ENCODE peak calls at places on chromosomes 5 and 9, in nine cellular contexts. E is OCI-LY7, Z is GM23248, W is ovary, F is choroid plexus epithelial cell, O is uterus, V is mesenchymal stem cell, S is PC-3, G is suprapubic skin. C is an unnamed sample.

GRCh38 chr5:113425909-113426308 is 8.9 kb downstream of the TSSK1B start:
- DNase-seq in E (no peak), Z (no peak), W (no peak), F (no peak), O (no peak), V (no peak), S (no peak), G (no peak), C (no peak)

GRCh38 chr5:73654171-73654811 is 28.3 kb downstream of the ARHGEF28 start:
- DNase-seq in E (no peak), Z (peak; percentile 41), W (no peak), F (peak; percentile 51), O (no peak), V (peak; percentile 69), S (peak; percentile 43), G (no peak), C (no peak)

GRCh38 chr9:104912606-104913005 is 15.3 kb downstream of the ABCA1 start:
- DNase-seq in E (no peak), Z (no peak), W (no peak), F (no peak), O (no peak), V (no peak), S (no peak), G (no peak), C (no peak)

GRCh38 chr9:91945277-91946074 is 4.6 kb downstream of the ROR2 start:
- DNase-seq in E (no peak), Z (peak; percentile 81), W (peak; percentile 58), F (peak; percentile 83), O (peak; percentile 87), V (peak; percentile 79), S (no peak), G (no peak), C (peak; percentile 42)

GRCh38 chr9:92176800-92177185 is 61.6 kb upstream of the SPTLC1 start:
- DNase-seq in E (no peak), Z (no peak), W (no peak), F (no peak), O (no peak), V (no peak), S (no peak), G (no peak), C (no peak)

GRCh38 chr9:134855900-134856377 is 24.7 kb upstream of the FCN2 start:
- DNase-seq in E (no peak), Z (no peak), W (peak; percentile 9), F (no peak), O (no peak), V (no peak), S (no peak), G (no peak), C (no peak)

GRCh38 chr5:180080670-180081280 is 9.2 kb upstream of the RNF130 start:
- DNase-seq in E (no peak), Z (no peak), W (no peak), F (no peak), O (no peak), V (no peak), S (no peak), G (no peak), C (peak; percentile 64)

GRCh38 chr9:91746357-91746756 is 203.7 kb downstream of the ROR2 start:
- DNase-seq in E (no peak), Z (no peak), W (peak; percentile 75), F (no peak), O (no peak), V (no peak), S (no peak), G (peak; percentile 24), C (no peak)

GRCh38 chr9:134356496-134357470 is 30.5 kb downstream of the RXRA start:
- DNase-seq in E (no peak), Z (no peak), W (no peak), F (no peak), O (no peak), V (no peak), S (peak; percentile 66), G (no peak), C (peak; percentile 58)

GRCh38 chr9:35164711-35165110 is 2.9 kb downstream of the UNC13B start:
- DNase-seq in E (no peak), Z (peak; percentile 29), W (no peak), F (peak; percentile 70), O (no peak), V (peak; percentile 72), S (peak; percentile 29), G (no peak), C (no peak)

GRCh38 chr9:136543830-136544548 is 1.9 kb downstream of the NOTCH1 start:
- DNase-seq in E (no peak), Z (no peak), W (no peak), F (no peak), O (no peak), V (no peak), S (no peak), G (no peak), C (no peak)

GRCh38 chr5:160894-161540 is 30.3 kb upstream of the LRRC14B start:
- DNase-seq in E (no peak), Z (no peak), W (no peak), F (no peak), O (no peak), V (no peak), S (no peak), G (no peak), C (peak; percentile 67)

GRCh38 chr9:76153902-76154629 is 240.2 kb downstream of the RFK start:
- DNase-seq in E (no peak), Z (no peak), W (no peak), F (no peak), O (no peak), V (no peak), S (no peak), G (no peak), C (no peak)

GRCh38 chr9:3370715-3371114 is 155.1 kb downstream of the RFX3 start:
- DNase-seq in E (no peak), Z (no peak), W (no peak), F (no peak), O (no peak), V (no peak), S (no peak), G (no peak), C (no peak)

GRCh38 chr5:127961764-127962148 is 121.8 kb upstream of the SLC12A2 start:
- DNase-seq in E (no peak), Z (no peak), W (no peak), F (no peak), O (no peak), V (no peak), S (no peak), G (no peak), C (no peak)

GRCh38 chr5:123559434-123559775 is 47.4 kb downstream of the CSNK1G3 start:
- DNase-seq in E (no peak), Z (peak; percentile 59), W (no peak), F (no peak), O (no peak), V (no peak), S (no peak), G (no peak), C (no peak)

GRCh38 chr5:67166886-67167285 is 29.7 kb downstream of the CD180 start:
- DNase-seq in E (no peak), Z (no peak), W (no peak), F (no peak), O (no peak), V (no peak), S (no peak), G (no peak), C (no peak)

GRCh38 chr5:67164856-67165523 is 31.6 kb downstream of the CD180 start:
- DNase-seq in E (no peak), Z (no peak), W (no peak), F (no peak), O (no peak), V (no peak), S (no peak), G (no peak), C (no peak)

GRCh38 chr5:67165524-67166459 is 30.8 kb downstream of the CD180 start:
- DNase-seq in E (peak; percentile 89), Z (peak; percentile 92), W (peak; percentile 71), F (peak; percentile 90), O (peak; percentile 74), V (peak; percentile 66), S (peak; percentile 63), G (peak; percentile 90), C (peak; percentile 73)

GRCh38 chr5:67163863-67164595 is 32.6 kb downstream of the CD180 start:
- DNase-seq in E (no peak), Z (no peak), W (no peak), F (no peak), O (no peak), V (no peak), S (no peak), G (no peak), C (no peak)

DNA sequence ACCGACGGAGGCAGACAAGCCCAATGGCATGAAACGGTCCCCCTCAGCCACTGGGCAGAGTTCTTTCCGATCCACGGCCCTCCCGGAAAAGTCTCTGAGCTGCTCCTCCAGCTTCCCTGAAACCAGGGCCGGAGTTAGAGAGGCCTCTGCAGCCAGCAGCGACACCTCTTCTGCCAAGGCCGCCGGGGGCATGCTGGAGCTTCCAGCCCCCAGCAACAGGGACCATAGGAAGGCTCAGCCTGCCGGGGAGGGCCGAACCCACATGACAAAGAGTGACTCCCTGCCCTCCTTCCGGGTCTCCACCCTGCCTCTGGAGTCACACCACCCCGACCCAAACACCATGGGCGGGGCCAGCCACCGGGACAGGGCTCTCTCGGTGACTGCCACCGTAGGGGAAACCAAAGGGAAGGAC is 30.1 kb downstream of the CD180 start:
- DNase-seq in E (peak; percentile 36), Z (no peak), W (no peak), F (no peak), O (no peak), V (no peak), S (peak; percentile 24), G (peak; percentile 74), C (peak; percentile 92)
- H3K4me3 ChIP-seq in E (peak overlapping the region; percentile 28), Z (peak overlapping the region; percentile 44), W (peak overlapping the region; percentile 15), F (peak overlapping the region; percentile 30), O (no peak overlapping the region), V (no peak overlapping the region), S (no peak overlapping the region), G (peak overlapping the region; percentile 34), C (no peak overlapping the region)

DNA sequence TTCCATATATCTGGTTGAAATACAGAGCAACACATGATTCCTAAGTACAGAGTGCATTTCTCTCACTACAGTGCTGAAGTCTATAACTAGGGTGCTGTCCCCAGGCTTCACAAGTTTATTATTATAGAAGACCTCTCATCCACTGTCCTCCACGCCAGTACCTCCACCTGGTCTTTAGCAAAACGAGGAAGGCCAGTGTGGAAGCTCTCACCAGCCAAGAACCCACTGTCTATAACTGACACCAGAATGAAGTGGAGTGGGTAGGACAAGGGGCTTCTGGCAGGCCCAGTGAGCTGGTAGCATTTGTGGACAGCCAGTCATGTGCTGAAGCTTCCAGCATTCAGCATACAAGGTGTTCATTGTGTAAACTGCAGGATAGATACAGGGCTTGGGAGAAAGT is 430.7 kb downstream of the GADD45G start:
- DNase-seq in E (no peak), Z (no peak), W (no peak), F (no peak), O (no peak), V (no peak), S (no peak), G (no peak), C (no peak)
- H3K4me3 ChIP-seq in E (no peak overlapping the region), Z (no peak overlapping the region), W (no peak overlapping the region), F (no peak overlapping the region), O (no peak overlapping the region), V (no peak overlapping the region), S (no peak overlapping the region), G (no peak overlapping the region), C (no peak overlapping the region)

GRCh38 chr9:96075757-96076156 is 200.3 kb downstream of the ERCC6L2 start:
- DNase-seq in E (no peak), Z (no peak), W (no peak), F (no peak), O (no peak), V (no peak), S (no peak), G (no peak), C (no peak)
- H3K4me3 ChIP-seq in E (no peak overlapping the region), Z (no peak overlapping the region), W (no peak overlapping the region), F (no peak overlapping the region), O (no peak overlapping the region), V (no peak overlapping the region), S (no peak overlapping the region), G (no peak overlapping the region), C (no peak overlapping the region)

GRCh38 chr5:2708751-2709150 is 42.7 kb downstream of the IRX2 start:
- DNase-seq in E (no peak), Z (no peak), W (no peak), F (no peak), O (no peak), V (no peak), S (no peak), G (no peak), C (peak; percentile 70)
- H3K4me3 ChIP-seq in E (no peak overlapping the region), Z (no peak overlapping the region), W (no peak overlapping the region), F (no peak overlapping the region), O (no peak overlapping the region), V (no peak overlapping the region), S (no peak overlapping the region), G (no peak overlapping the region), C (no peak overlapping the region)